ENCODE peak calls at places on chromosomes 5 and 9, in four cellular contexts. Q is mammary epithelial cell, D is MM.1S, H is colonic mucosa. X is an unnamed sample.
A peak's percentile ranks its signal among the peaks of the same experiment; 100 is the strongest.

GRCh38 chr5:68222824-68223354 is 7.3 kb downstream of the PIK3R1 start:
- DNase-seq in Q (no peak), D (no peak), H (no peak), X (no peak)

GRCh38 chr5:168578506-168579205 is 512 bp downstream of the PANK3 start:
- DNase-seq in D (peak; percentile 11), H (no peak), Q (no peak), X (peak; percentile 75)

GRCh38 chr5:103472820-103473219 is 89.8 kb downstream of the NUDT12 start:
- DNase-seq in H (no peak), Q (no peak), D (no peak), X (no peak)

GRCh38 chr5:157342822-157343402 is 77.0 kb downstream of the CYFIP2 start:
- DNase-seq in H (peak; percentile 30), D (peak; percentile 18), Q (peak; percentile 6), X (peak; percentile 67)

GRCh38 chr9:15622596-15622995 is 69.8 kb downstream of the CCDC171 start:
- DNase-seq in Q (no peak), H (no peak), D (peak; percentile 7), X (no peak)

GRCh38 chr5:147175516-147176097 is 59.2 kb upstream of the STK32A start:
- DNase-seq in Q (no peak), H (no peak), D (no peak), X (no peak)

GRCh38 chr5:68368280-68368679 is 152.7 kb downstream of the PIK3R1 start:
- DNase-seq in H (no peak), D (no peak), Q (peak; percentile 59), X (no peak)

GRCh38 chr5:37174928-37175327 is 74.2 kb downstream of the CPLANE1 start:
- DNase-seq in H (no peak), D (no peak), Q (no peak), X (no peak)

GRCh38 chr5:10524376-10525123 is 39.3 kb upstream of the ANKRD33B start:
- DNase-seq in D (no peak), Q (no peak), H (no peak), X (peak; percentile 41)

GRCh38 chr9:118992813-118993747 is 376.2 kb downstream of the BRINP1 start:
- DNase-seq in Q (peak; percentile 42), H (no peak), D (no peak), X (no peak)

GRCh38 chr5:135708481-135708880 is 126.0 kb upstream of the SLC25A48 start:
- DNase-seq in H (no peak), D (no peak), Q (no peak), X (no peak)

GRCh38 chr5:41708604-41708940 is 161.7 kb downstream of the OXCT1 start:
- DNase-seq in Q (no peak), H (peak; percentile 22), D (no peak), X (no peak)

GRCh38 chr5:41707853-41708603 is 162.2 kb downstream of the OXCT1 start:
- DNase-seq in D (peak; percentile 48), Q (peak; percentile 37), H (no peak), X (peak; percentile 13)
- H3K9me3 ChIP-seq in D (no peaks in the 10 kb centered on the region), Q (no peaks in the 10 kb centered on the region), H (no peaks in the 10 kb centered on the region), X (no peaks in the 10 kb centered on the region)

GRCh38 chr5:77620404-77620803 is 18.1 kb downstream of the OTP start:
- DNase-seq in D (peak; percentile 77), Q (peak; percentile 51), H (no peak), X (no peak)
- TF ChIP-seq CTCF in D (peak; percentile 41), Q (peak; percentile 51), H (no peak), X (no peak)

GRCh38 chr9:108052431-108053080 is 563.0 kb upstream of the KLF4 start:
- DNase-seq in D (no peak), H (no peak), Q (no peak), X (no peak)

GRCh38 chr9:108056083-108056804 is 566.7 kb upstream of the KLF4 start:
- DNase-seq in D (no peak), Q (peak; percentile 76), H (no peak), X (no peak)

GRCh38 chr9:108056805-108057386 is 567.3 kb upstream of the KLF4 start:
- DNase-seq in D (no peak), Q (peak; percentile 85), H (no peak), X (no peak)

GRCh38 chr9:108050894-108051293 is 561.3 kb upstream of the KLF4 start:
- DNase-seq in D (no peak), H (peak; percentile 35), Q (peak; percentile 30), X (no peak)

GRCh38 chr9:108053555-108054061 is 564.0 kb upstream of the KLF4 start:
- DNase-seq in Q (peak; percentile 76), D (no peak), H (peak; percentile 81), X (peak; percentile 38)
- H3K4me1 ChIP-seq in Q (peaks cover 76% of the 10 kb centered on the region), D (no peaks in the 10 kb centered on the region), H (peaks cover 10% of the 10 kb centered on the region), X (peaks cover 11% of the 10 kb centered on the region)

GRCh38 chr5:1040571-1040970 is 32.0 kb downstream of the NKD2 start:
- DNase-seq in H (no peak), D (no peak), Q (no peak), X (peak; percentile 23)
- H3K9me3 ChIP-seq in H (no peaks in the 10 kb centered on the region), D (no peaks in the 10 kb centered on the region), Q (peaks cover 3% of the 10 kb centered on the region), X (peaks cover 3% of the 10 kb centered on the region)

DNA sequence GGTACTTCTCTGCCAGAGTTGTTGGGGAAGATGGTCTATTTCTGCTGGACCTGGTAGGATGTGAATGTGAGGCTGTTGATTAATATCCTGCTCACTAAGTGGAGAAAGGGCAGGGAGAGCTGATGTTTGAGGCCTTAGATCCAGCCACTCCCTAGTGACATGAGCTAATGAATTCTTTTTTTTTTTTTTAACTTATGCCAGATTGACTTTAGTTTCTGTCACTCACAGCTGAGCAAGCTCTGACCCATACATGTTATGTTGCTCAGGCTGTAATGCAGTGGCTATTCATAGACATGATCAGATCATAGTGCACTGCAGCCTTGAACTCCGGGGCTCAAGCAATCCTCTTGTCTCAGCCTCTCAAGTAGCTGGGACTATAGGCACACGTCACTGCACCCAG is 75.1 kb upstream of the SPRY4 start:
- DNase-seq in Q (peak; percentile 11), H (no peak), D (no peak), X (no peak)
- TF ChIP-seq CTCF in Q (no peak), H (no peak), D (no peak), X (no peak)

DNA sequence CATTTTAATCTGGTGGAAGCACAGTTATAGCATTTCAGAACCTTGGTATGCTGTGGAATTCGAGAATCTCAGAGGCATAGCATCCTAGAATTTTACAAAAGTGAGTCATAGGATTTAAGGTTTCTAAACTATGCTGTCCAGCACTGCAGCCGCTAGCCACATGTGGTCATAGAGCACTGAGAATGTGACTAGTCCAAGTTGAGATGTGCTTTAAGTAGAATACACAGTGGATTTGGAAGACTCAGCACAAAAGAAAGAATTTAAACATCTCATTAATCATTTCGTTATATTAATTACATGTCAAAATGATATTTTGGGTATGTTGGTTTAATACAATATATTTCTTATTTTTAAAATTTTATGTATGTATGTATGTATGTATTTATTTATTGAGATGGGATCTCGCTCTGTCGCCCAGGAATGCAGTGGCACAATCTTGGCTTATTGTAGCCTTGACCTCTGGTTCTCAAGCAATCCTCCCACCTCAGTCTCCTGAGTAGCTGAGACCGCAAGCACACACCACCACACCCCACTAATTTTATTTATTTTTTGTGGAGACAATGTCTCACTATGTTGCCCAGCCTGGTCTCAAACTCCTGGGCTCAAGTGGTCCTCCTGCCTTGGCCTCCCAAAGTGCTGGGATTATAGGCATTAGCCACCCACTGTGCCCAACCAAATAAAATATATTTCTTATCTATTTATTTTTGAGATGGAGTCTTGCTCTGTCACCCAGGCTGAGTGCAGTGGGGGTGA is 20.4 kb upstream of the RPS14 start:
- DNase-seq in D (no peak), H (no peak), Q (peak; percentile 80), X (no peak)
- H3K4me1 ChIP-seq in D (no peaks in the 10 kb centered on the region), H (no peaks in the 10 kb centered on the region), Q (peaks cover 38% of the 10 kb centered on the region), X (no peaks in the 10 kb centered on the region)

GRCh38 chr5:150945947-150946346 is 41.2 kb upstream of the ZNF300 start:
- DNase-seq in D (no peak), H (no peak), Q (no peak), X (no peak)

GRCh38 chr5:150946351-150946905 is 41.6 kb upstream of the ZNF300 start:
- DNase-seq in H (peak; percentile 61), Q (no peak), D (no peak), X (no peak)

GRCh38 chr5:150945501-150945900 is 40.7 kb upstream of the ZNF300 start:
- DNase-seq in H (no peak), Q (peak; percentile 6), D (no peak), X (no peak)

DNA sequence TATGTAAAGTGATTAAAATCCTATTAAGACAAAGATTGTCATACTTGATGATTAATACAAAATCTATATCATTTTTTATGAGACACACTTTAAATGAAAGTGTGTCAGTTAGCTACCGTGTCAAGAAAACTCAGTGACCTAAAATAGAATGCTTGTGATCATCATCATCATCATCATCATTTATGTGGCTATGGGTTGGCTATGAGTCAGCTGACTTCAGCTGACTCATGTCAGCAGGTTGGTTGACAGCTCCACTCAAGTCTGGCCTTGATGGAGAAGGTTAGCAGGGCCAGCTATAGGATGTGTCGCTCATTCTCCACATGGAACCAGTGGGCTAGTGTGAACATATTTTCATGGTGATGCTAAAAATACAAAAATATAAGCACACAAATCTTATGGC is 43.8 kb upstream of the ZNF300 start:
- DNase-seq in Q (no peak), D (no peak), H (no peak), X (no peak)
- H3K9me3 ChIP-seq in Q (peaks cover 52% of the 10 kb centered on the region), D (no peaks in the 10 kb centered on the region), H (peaks cover 4% of the 10 kb centered on the region), X (no peaks in the 10 kb centered on the region)

DNA sequence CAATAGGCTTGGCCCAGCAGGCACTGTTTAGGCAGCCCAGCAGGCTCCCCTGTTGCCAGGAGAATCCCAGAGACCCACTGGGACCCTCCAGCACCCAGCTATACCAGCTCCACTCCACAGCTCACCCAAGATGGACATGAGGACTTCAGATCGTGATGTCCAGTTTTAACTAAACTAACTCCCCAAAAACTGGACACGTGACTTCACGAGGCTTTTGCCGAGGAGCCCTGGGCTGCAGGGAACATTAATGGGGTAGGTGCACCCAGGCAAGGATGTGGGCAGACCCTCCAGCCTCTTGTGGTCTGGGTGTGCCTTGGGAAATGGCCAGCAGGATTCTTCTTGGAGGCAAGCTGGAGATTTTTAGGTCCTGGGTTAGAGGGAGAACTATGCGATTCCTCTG is 8.9 kb upstream of the NKD2 start:
- DNase-seq in H (no peak), D (no peak), Q (no peak), X (no peak)
- TF ChIP-seq CTCF in H (no peak), D (no peak), Q (no peak), X (no peak)

GRCh38 chr5:96871686-96872085 is 4.6 kb upstream of the ERAP2 start:
- DNase-seq in H (no peak), Q (no peak), D (no peak), X (no peak)

GRCh38 chr5:96873469-96873868 is 2.8 kb upstream of the ERAP2 start:
- DNase-seq in H (no peak), Q (no peak), D (no peak), X (no peak)

GRCh38 chr5:96875805-96876291 is 452 bp upstream of the ERAP2 start:
- DNase-seq in H (peak; percentile 28), D (peak; percentile 17), Q (peak; percentile 20), X (no peak)

GRCh38 chr5:96880402-96881164 is 4.3 kb downstream of the ERAP2 start:
- DNase-seq in D (no peak), Q (peak; percentile 78), H (no peak), X (no peak)

DNA sequence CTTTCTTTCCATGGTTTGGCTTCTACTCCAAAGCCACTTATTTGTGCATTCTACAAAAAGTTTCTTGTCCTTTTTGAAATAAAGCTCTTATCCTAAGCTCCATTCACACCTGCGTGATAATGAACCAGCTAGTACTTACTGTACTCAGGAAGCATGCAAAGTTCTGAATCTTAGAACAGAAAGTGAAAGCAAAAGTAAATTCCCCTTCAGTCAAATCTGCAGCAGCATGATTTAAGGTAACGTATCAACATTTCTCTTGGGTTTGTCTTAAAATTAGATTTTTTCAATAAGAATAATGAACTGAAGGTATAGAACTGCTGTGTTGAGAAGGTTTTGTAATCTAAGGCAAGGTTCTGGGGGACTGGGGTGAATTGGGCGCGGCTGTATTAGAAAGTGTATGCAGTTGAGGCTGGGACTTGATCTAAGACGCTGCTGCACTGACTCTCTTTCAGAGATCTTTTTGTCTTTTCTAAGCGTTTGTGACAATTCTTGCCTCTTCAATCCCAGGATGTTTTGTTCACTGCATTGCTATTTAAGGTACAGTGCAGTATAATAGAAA is at the start of gene ERAP2:
- DNase-seq in D (peak; percentile 90), H (peak; percentile 40), Q (peak; percentile 51), X (no peak)
- H3K4me1 ChIP-seq in D (peaks cover 14% of the 10 kb centered on the region), H (peaks cover 4% of the 10 kb centered on the region), Q (peaks cover 17% of the 10 kb centered on the region), X (peaks cover 5% of the 10 kb centered on the region)